ENCODE peak calls at places on chromosomes 1 and 21, in five cellular contexts. One of them, this sample, is unnamed.

GRCh38 chr1:192575499-192576189 is at the start of gene RGS1:
- DNase-seq in PC-9: no peak
- DNase-seq in stimulated activated naive CD8-positive, alpha-beta T cell treated with anti-CD3 and anti-CD28 coated beads, Interleukin-15, amount 100 ng/mL, for 72 hours: peak
- DNase-seq in hypothalamus: no peak
- DNase-seq in effector CD4-positive, alpha-beta T cell: peak
- DNase-seq in this sample: peak

GRCh38 chr1:85623061-85623471 is 42.5 kb downstream of the CCN1 start:
- DNase-seq in hypothalamus: no peak
- DNase-seq in stimulated activated naive CD8-positive, alpha-beta T cell treated with anti-CD3 and anti-CD28 coated beads, Interleukin-15, amount 100 ng/mL, for 72 hours: no peak
- DNase-seq in PC-9: peak
- DNase-seq in effector CD4-positive, alpha-beta T cell: no peak
- DNase-seq in this sample: no peak

GRCh38 chr1:119569095-119569494 is 62.1 kb downstream of the HSD3B1 start:
- DNase-seq in stimulated activated naive CD8-positive, alpha-beta T cell treated with anti-CD3 and anti-CD28 coated beads, Interleukin-15, amount 100 ng/mL, for 72 hours: no peak
- DNase-seq in hypothalamus: no peak
- DNase-seq in PC-9: no peak
- DNase-seq in effector CD4-positive, alpha-beta T cell: no peak
- DNase-seq in this sample: no peak

GRCh38 chr21:45313015-45313414 is 25.3 kb upstream of the POFUT2 start:
- DNase-seq in effector CD4-positive, alpha-beta T cell: no peak
- DNase-seq in PC-9: no peak
- DNase-seq in hypothalamus: no peak
- DNase-seq in stimulated activated naive CD8-positive, alpha-beta T cell treated with anti-CD3 and anti-CD28 coated beads, Interleukin-15, amount 100 ng/mL, for 72 hours: no peak
- DNase-seq in this sample: no peak

GRCh38 chr1:31815752-31816484 is at the start of gene SPOCD1:
- DNase-seq in hypothalamus: no peak
- DNase-seq in effector CD4-positive, alpha-beta T cell: peak
- DNase-seq in stimulated activated naive CD8-positive, alpha-beta T cell treated with anti-CD3 and anti-CD28 coated beads, Interleukin-15, amount 100 ng/mL, for 72 hours: peak
- DNase-seq in PC-9: peak
- DNase-seq in this sample: peak

GRCh38 chr1:20485527-20486456 is at the start of gene CAMK2N1:
- DNase-seq in effector CD4-positive, alpha-beta T cell: peak
- DNase-seq in stimulated activated naive CD8-positive, alpha-beta T cell treated with anti-CD3 and anti-CD28 coated beads, Interleukin-15, amount 100 ng/mL, for 72 hours: peak
- DNase-seq in hypothalamus: peak
- DNase-seq in PC-9: peak
- DNase-seq in this sample: peak

GRCh38 chr1:59146651-59147358 is 150.1 kb upstream of the FGGY start:
- DNase-seq in PC-9: peak
- DNase-seq in stimulated activated naive CD8-positive, alpha-beta T cell treated with anti-CD3 and anti-CD28 coated beads, Interleukin-15, amount 100 ng/mL, for 72 hours: peak
- DNase-seq in effector CD4-positive, alpha-beta T cell: peak
- DNase-seq in hypothalamus: peak
- DNase-seq in this sample: no peak

GRCh38 chr1:160865316-160865715 is 2.6 kb upstream of the CD244 start:
- DNase-seq in effector CD4-positive, alpha-beta T cell: no peak
- DNase-seq in stimulated activated naive CD8-positive, alpha-beta T cell treated with anti-CD3 and anti-CD28 coated beads, Interleukin-15, amount 100 ng/mL, for 72 hours: no peak
- DNase-seq in PC-9: no peak
- DNase-seq in hypothalamus: no peak
- DNase-seq in this sample: no peak

GRCh38 chr1:74673351-74674111 is at the start of gene ERICH3:
- DNase-seq in hypothalamus: peak
- DNase-seq in PC-9: no peak
- DNase-seq in stimulated activated naive CD8-positive, alpha-beta T cell treated with anti-CD3 and anti-CD28 coated beads, Interleukin-15, amount 100 ng/mL, for 72 hours: no peak
- DNase-seq in effector CD4-positive, alpha-beta T cell: no peak
- DNase-seq in this sample: no peak

GRCh38 chr1:31955917-31956736 is 18.0 kb upstream of the PTP4A2 start:
- DNase-seq in effector CD4-positive, alpha-beta T cell: peak
- DNase-seq in stimulated activated naive CD8-positive, alpha-beta T cell treated with anti-CD3 and anti-CD28 coated beads, Interleukin-15, amount 100 ng/mL, for 72 hours: peak
- DNase-seq in PC-9: peak
- DNase-seq in hypothalamus: no peak
- DNase-seq in this sample: peak

GRCh38 chr1:245155186-245156040 is 628 bp downstream of the KIF26B start:
- DNase-seq in PC-9: no peak
- DNase-seq in effector CD4-positive, alpha-beta T cell: no peak
- DNase-seq in hypothalamus: no peak
- DNase-seq in stimulated activated naive CD8-positive, alpha-beta T cell treated with anti-CD3 and anti-CD28 coated beads, Interleukin-15, amount 100 ng/mL, for 72 hours: peak
- DNase-seq in this sample: no peak

GRCh38 chr21:32184485-32184884 is 94.4 kb downstream of the MIS18A start:
- DNase-seq in effector CD4-positive, alpha-beta T cell: no peak
- DNase-seq in stimulated activated naive CD8-positive, alpha-beta T cell treated with anti-CD3 and anti-CD28 coated beads, Interleukin-15, amount 100 ng/mL, for 72 hours: no peak
- DNase-seq in PC-9: no peak
- DNase-seq in hypothalamus: no peak
- DNase-seq in this sample: no peak

GRCh38 chr21:36747815-36748381 is 49.0 kb downstream of the SIM2 start:
- DNase-seq in stimulated activated naive CD8-positive, alpha-beta T cell treated with anti-CD3 and anti-CD28 coated beads, Interleukin-15, amount 100 ng/mL, for 72 hours: peak
- DNase-seq in effector CD4-positive, alpha-beta T cell: no peak
- DNase-seq in PC-9: no peak
- DNase-seq in hypothalamus: peak
- DNase-seq in this sample: no peak

GRCh38 chr1:39666772-39667171 is 5.1 kb downstream of the NT5C1A start:
- DNase-seq in hypothalamus: no peak
- DNase-seq in stimulated activated naive CD8-positive, alpha-beta T cell treated with anti-CD3 and anti-CD28 coated beads, Interleukin-15, amount 100 ng/mL, for 72 hours: peak
- DNase-seq in effector CD4-positive, alpha-beta T cell: no peak
- DNase-seq in PC-9: no peak
- DNase-seq in this sample: no peak

GRCh38 chr1:151713044-151713443 is 3.6 kb downstream of the CELF3 start:
- DNase-seq in effector CD4-positive, alpha-beta T cell: no peak
- DNase-seq in PC-9: no peak
- DNase-seq in hypothalamus: no peak
- DNase-seq in stimulated activated naive CD8-positive, alpha-beta T cell treated with anti-CD3 and anti-CD28 coated beads, Interleukin-15, amount 100 ng/mL, for 72 hours: no peak
- DNase-seq in this sample: no peak

GRCh38 chr1:109649380-109649987 is 6.4 kb upstream of the GSTM4 start:
- DNase-seq in hypothalamus: no peak
- DNase-seq in effector CD4-positive, alpha-beta T cell: no peak
- DNase-seq in stimulated activated naive CD8-positive, alpha-beta T cell treated with anti-CD3 and anti-CD28 coated beads, Interleukin-15, amount 100 ng/mL, for 72 hours: no peak
- DNase-seq in PC-9: peak
- DNase-seq in this sample: no peak

GRCh38 chr1:200392625-200393185 is 17.1 kb downstream of the ZNF281 start:
- DNase-seq in effector CD4-positive, alpha-beta T cell: no peak
- DNase-seq in hypothalamus: no peak
- DNase-seq in PC-9: no peak
- DNase-seq in stimulated activated naive CD8-positive, alpha-beta T cell treated with anti-CD3 and anti-CD28 coated beads, Interleukin-15, amount 100 ng/mL, for 72 hours: no peak
- DNase-seq in this sample: no peak

GRCh38 chr1:201877877-201878339 is 10.8 kb upstream of the SHISA4 start:
- DNase-seq in hypothalamus: no peak
- DNase-seq in effector CD4-positive, alpha-beta T cell: no peak
- DNase-seq in stimulated activated naive CD8-positive, alpha-beta T cell treated with anti-CD3 and anti-CD28 coated beads, Interleukin-15, amount 100 ng/mL, for 72 hours: no peak
- DNase-seq in PC-9: peak
- DNase-seq in this sample: no peak

GRCh38 chr1:191595170-191595569 is 563.1 kb upstream of the RGS18 start:
- DNase-seq in PC-9: no peak
- DNase-seq in effector CD4-positive, alpha-beta T cell: no peak
- DNase-seq in stimulated activated naive CD8-positive, alpha-beta T cell treated with anti-CD3 and anti-CD28 coated beads, Interleukin-15, amount 100 ng/mL, for 72 hours: no peak
- DNase-seq in hypothalamus: no peak
- DNase-seq in this sample: no peak

GRCh38 chr1:230792691-230793462 is 45.7 kb downstream of the CAPN9 start:
- DNase-seq in PC-9: no peak
- DNase-seq in effector CD4-positive, alpha-beta T cell: no peak
- DNase-seq in stimulated activated naive CD8-positive, alpha-beta T cell treated with anti-CD3 and anti-CD28 coated beads, Interleukin-15, amount 100 ng/mL, for 72 hours: no peak
- DNase-seq in hypothalamus: no peak
- DNase-seq in this sample: no peak

This sample was measured in T-helper 22 cell.